ENCODE peak calls at places on chromosomes 16 and 17, in four cellular contexts. S, U, I and X are unnamed samples.

GRCh38 chr17:56624947-56625346 is 31.4 kb downstream of the NOG start:
- DNase-seq in I (no peak), S (no peak), U (no peak), X (no peak)

GRCh38 chr16:78163772-78164391 is 64.4 kb downstream of the WWOX start:
- DNase-seq in S (no peak), U (no peak), I (no peak), X (no peak)

GRCh38 chr16:24102120-24102740 is 153.9 kb upstream of the CACNG3 start:
- DNase-seq in I (no peak), U (no peak), S (no peak), X (no peak)

GRCh38 chr17:76725580-76726230 is 701 bp downstream of the JMJD6 start:
- DNase-seq in I (peak; percentile 78), S (peak; percentile 60), U (peak; percentile 88), X (peak; percentile 79)

GRCh38 chr16:23869052-23869451 is 33.3 kb downstream of the PRKCB start:
- DNase-seq in U (no peak), S (no peak), I (no peak), X (no peak)

GRCh38 chr17:21282231-21282630 is 2.3 kb upstream of the MAP2K3 start:
- DNase-seq in U (no peak), I (no peak), S (peak; percentile 83), X (no peak)

GRCh38 chr16:14109782-14110727 is 38.9 kb downstream of the MRTFB start:
- DNase-seq in I (no peak), S (no peak), U (no peak), X (no peak)

GRCh38 chr16:68893710-68894705 is 50.7 kb downstream of the TANGO6 start:
- DNase-seq in S (no peak), U (peak; percentile 60), I (peak; percentile 40), X (peak; percentile 7)

GRCh38 chr17:16120937-16121336 is 94.4 kb downstream of the NCOR1 start:
- DNase-seq in S (no peak), I (no peak), U (no peak), X (no peak)

GRCh38 chr17:43966276-43966675 is 12.5 kb upstream of the PYY start:
- DNase-seq in I (no peak), U (no peak), S (no peak), X (no peak)

GRCh38 chr17:28724500-28725165 is 1.4 kb downstream of the TLCD1 start:
- DNase-seq in S (no peak), U (no peak), I (no peak), X (peak; percentile 62)

GRCh38 chr16:8892101-8892575 is 10.0 kb downstream of the LITAFD start:
- DNase-seq in S (no peak), U (no peak), I (no peak), X (peak; percentile 79)

GRCh38 chr17:74271281-74271680 is 2.8 kb upstream of the DNAI2 start:
- DNase-seq in S (no peak), U (no peak), I (no peak), X (no peak)

GRCh38 chr17:29291163-29291752 is 2.7 kb downstream of the NUFIP2 start:
- DNase-seq in I (no peak), U (peak; percentile 49), S (no peak), X (peak; percentile 71)

GRCh38 chr16:66026211-66026610 is 340.3 kb upstream of the CDH5 start:
- DNase-seq in I (no peak), S (no peak), U (no peak), X (no peak)

GRCh38 chr16:70395345-70395901 is 43.5 kb downstream of the ST3GAL2 start:
- DNase-seq in U (peak; percentile 79), I (peak; percentile 63), S (no peak), X (peak; percentile 82)

GRCh38 chr16:2761886-2762583 is 9.6 kb downstream of the SRRM2 start:
- DNase-seq in U (no peak), S (no peak), I (no peak), X (no peak)

GRCh38 chr16:66290431-66290830 is 76.1 kb upstream of the CDH5 start:
- DNase-seq in S (no peak), U (no peak), I (no peak), X (no peak)

GRCh38 chr16:16127469-16128116 is 95.7 kb downstream of the ABCC6 start:
- DNase-seq in I (peak; percentile 53), S (no peak), U (peak; percentile 76), X (peak; percentile 76)

GRCh38 chr16:49620158-49620867 is 235.6 kb downstream of the ZNF423 start:
- DNase-seq in S (peak; percentile 69), U (peak; percentile 27), I (peak; percentile 84), X (no peak)

GRCh38 chr17:51888823-51889222 is 269.7 kb downstream of the CA10 start:
- DNase-seq in I (no peak), U (no peak), S (no peak), X (no peak)

GRCh38 chr16:50835358-50836060 is 93.6 kb downstream of the CYLD start:
- DNase-seq in U (no peak), S (no peak), I (no peak), X (no peak)

GRCh38 chr16:21072976-21073375 is 77.7 kb downstream of the DNAH3 start:
- DNase-seq in U (no peak), S (no peak), I (no peak), X (no peak)

GRCh38 chr17:63082273-63082861 is 116.3 kb downstream of the TANC2 start:
- DNase-seq in U (peak; percentile 5), S (no peak), I (no peak), X (peak; percentile 12)
- TF ChIP-seq CTCF in U (no peak), S (peak; percentile 20), I (peak; percentile 46), X (peak; percentile 22)

DNA sequence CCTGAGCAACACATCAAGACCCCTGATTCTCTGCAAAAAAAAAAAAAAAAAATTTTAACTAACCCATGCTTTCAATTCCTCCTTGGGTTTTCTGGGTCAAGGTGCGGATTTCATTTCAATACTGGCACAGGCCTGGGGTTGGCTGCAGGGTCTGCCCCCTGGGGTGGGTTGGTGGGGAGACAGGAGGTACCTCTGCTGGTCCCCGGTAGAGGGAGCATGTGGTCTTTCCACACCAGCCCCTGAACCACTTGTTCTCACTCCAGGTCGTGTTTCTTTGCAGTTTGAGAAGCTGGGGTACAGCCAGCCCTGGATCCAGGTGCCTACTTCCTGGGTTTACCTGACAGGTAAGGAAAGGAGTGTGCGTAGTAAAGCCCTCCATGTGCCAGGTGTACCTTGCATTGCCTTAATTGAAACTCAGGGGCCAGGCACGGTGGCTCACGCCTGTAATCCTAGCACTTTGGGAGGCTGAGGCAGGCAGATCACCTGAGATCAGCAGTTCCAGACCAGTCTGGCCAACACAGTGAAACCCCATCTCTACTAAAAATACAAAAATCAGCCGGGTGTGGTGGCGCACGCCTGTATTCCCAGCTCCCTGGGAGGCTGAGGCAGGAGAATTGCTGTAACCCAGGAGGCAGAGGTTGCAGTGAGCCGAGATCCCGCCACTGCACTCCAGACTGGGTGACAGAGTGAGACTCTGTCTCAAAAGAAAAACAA is 21.8 kb downstream of the SDR42E2 start:
- DNase-seq in S (no peak), U (no peak), I (no peak), X (peak; percentile 46)
- TF ChIP-seq CTCF in S (no peak), U (no peak), I (peak; percentile 14), X (peak; percentile 54)

DNA sequence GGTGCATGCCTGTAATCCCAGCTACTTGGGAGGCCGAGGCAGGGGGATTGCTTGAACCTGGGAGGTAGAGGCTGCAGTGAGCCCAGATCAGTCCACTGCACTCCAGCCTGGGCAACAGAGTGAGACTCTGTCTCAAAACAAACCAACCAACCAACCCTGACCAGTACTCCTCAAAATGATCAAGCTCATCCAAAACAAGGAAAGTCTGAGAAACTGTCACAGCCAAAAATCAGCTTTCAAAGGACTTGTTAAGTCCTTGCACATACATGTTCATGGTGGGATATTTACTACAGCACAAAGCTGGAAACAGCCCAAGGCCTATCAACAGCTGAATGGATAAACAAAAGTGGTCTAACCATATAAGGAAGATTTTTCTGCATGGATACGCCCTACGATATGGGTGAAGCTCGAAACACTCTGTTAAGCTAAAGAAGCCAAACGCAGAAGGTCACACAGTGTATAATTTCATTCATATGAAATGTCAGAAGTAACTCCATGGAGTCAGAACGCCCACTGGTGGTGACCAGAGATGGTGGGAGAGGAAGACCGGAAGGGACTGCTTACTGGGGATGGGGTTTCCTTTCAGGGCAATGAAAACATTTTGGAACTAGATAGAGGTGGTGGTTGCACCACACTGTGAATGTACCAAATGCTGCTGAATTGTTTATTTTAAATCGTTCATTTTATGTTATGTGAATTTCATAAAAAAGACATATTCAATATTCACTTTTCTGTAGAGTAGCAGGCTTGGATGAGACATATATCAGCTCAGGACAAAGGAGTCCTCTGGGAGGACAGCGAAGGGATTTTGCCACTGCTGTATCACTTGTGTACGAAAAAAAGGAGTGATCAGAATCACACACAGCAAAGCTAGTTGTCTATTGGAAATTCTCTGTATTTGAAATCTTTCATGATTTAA is 17.7 kb downstream of the CCL17 start:
- DNase-seq in S (no peak), I (no peak), U (peak; percentile 64), X (peak; percentile 58)
- TF ChIP-seq CTCF in S (peak; percentile 79), I (peak; percentile 76), U (peak; percentile 27), X (peak; percentile 64)

GRCh38 chr17:47839899-47840741 is 953 bp downstream of the SCRN2 start:
- DNase-seq in S (no peak), I (no peak), U (peak; percentile 21), X (no peak)

GRCh38 chr17:47840742-47841487 is at the start of gene SCRN2:
- DNase-seq in S (peak; percentile 30), U (peak; percentile 97), I (peak; percentile 90), X (peak; percentile 94)

GRCh38 chr17:47844230-47844629 is 3.2 kb upstream of the SCRN2 start:
- DNase-seq in S (no peak), U (no peak), I (no peak), X (no peak)

GRCh38 chr17:47843391-47843730 is 2.3 kb upstream of the SCRN2 start:
- DNase-seq in U (no peak), I (no peak), S (no peak), X (no peak)

GRCh38 chr17:47841488-47842308 is 625 bp upstream of the SCRN2 start:
- DNase-seq in I (no peak), S (no peak), U (no peak), X (no peak)
- TF ChIP-seq CTCF in I (no peak), S (no peak), U (no peak), X (no peak)

GRCh38 chr17:81393684-81394376 is 1.4 kb upstream of the BAHCC1 start:
- DNase-seq in U (peak; percentile 100), I (peak; percentile 100), S (peak; percentile 99), X (peak; percentile 91)
- TF ChIP-seq CTCF in U (no peak), I (no peak), S (no peak), X (no peak)

DNA sequence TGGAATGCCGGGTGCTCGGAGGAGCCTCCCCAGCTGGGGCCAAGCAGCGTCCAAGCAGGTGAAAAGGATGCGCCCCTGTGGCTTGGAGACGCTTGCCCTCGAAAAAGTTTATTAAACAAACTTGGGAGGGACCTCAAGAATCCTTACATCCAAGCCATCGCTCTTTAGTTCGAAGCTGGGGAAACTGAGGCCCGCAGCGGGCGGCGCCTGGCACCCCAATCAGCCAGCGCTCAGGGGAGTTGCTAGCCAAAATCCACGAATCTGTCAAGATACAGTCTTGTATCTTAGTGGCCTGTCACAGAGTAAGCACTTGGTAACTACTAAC is 553 bp upstream of the B9D1 start:
- DNase-seq in S (no peak), I (no peak), U (no peak), X (no peak)
- TF ChIP-seq CTCF in S (no peak), I (peak; percentile 6), U (no peak), X (no peak)

DNA sequence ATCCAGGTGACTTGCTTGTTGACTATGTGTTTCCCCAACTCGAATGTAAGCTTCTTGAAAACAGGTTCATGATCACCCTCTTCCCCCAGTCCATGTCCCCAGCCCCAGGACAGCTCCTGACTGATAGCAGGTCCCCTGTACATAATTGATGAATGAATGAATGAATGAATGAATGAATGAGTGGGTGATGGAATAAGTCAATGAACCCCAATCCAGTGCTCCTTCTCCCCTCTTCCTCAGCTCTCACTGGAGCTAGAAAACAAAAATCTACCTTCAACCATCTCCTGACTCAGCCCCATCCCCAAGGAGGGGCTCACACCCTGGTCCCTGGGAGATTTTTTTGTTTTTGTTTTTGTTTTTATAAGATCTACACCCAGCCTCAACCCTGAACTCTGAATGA is 16.2 kb upstream of the TVP23A start:
- DNase-seq in U (no peak), I (no peak), S (no peak), X (no peak)
- TF ChIP-seq CTCF in U (no peak), I (no peak), S (no peak), X (no peak)